ENCODE peak calls at places on chromosome 22, in four cellular contexts. One of them, this sample, is unnamed.
A peak's percentile ranks its signal among the peaks of the same experiment; 100 is the strongest.

GRCh38 chr22:38828191-38828590 is 15.6 kb downstream of the NPTXR start:
- DNase-seq in AG04450: no peak
- DNase-seq in stomach: no peak
- DNase-seq in mammary epithelial cell: no peak
- DNase-seq in this sample: no peak

GRCh38 chr22:40694409-40694808 is 15.1 kb downstream of the MCHR1 start:
- DNase-seq in AG04450: no peak
- DNase-seq in stomach: no peak
- DNase-seq in mammary epithelial cell: no peak
- DNase-seq in this sample: no peak

GRCh38 chr22:40196628-40197027 is 18.9 kb downstream of the TNRC6B start:
- DNase-seq in AG04450: peak; percentile 86
- DNase-seq in stomach: no peak
- DNase-seq in mammary epithelial cell: peak; percentile 92
- DNase-seq in this sample: no peak

GRCh38 chr22:38435010-38435409 is 20.0 kb downstream of the KCNJ4 start:
- DNase-seq in AG04450: no peak
- DNase-seq in stomach: no peak
- DNase-seq in mammary epithelial cell: no peak
- DNase-seq in this sample: no peak

GRCh38 chr22:46754110-46754799 is 8.2 kb upstream of the TBC1D22A start:
- DNase-seq in AG04450: peak; percentile 89
- DNase-seq in stomach: peak; percentile 94
- DNase-seq in mammary epithelial cell: peak; percentile 94
- DNase-seq in this sample: peak; percentile 95

GRCh38 chr22:22110548-22111266 is 128.1 kb upstream of the TOP3B start:
- DNase-seq in AG04450: peak; percentile 26
- DNase-seq in stomach: no peak
- DNase-seq in mammary epithelial cell: peak; percentile 93
- DNase-seq in this sample: no peak

GRCh38 chr22:37843746-37844089 is 416 bp downstream of the ANKRD54 start:
- DNase-seq in AG04450: no peak
- DNase-seq in stomach: no peak
- DNase-seq in mammary epithelial cell: no peak
- DNase-seq in this sample: no peak

GRCh38 chr22:39904864-39905263 is 4.0 kb downstream of the GRAP2 start:
- DNase-seq in AG04450: no peak
- DNase-seq in stomach: no peak
- DNase-seq in mammary epithelial cell: no peak
- DNase-seq in this sample: no peak

GRCh38 chr22:39454385-39454871 is 2.4 kb upstream of the MGAT3 start:
- DNase-seq in AG04450: no peak
- DNase-seq in stomach: peak; percentile 68
- DNase-seq in mammary epithelial cell: no peak
- DNase-seq in this sample: no peak

GRCh38 chr22:42997577-42997976 is 17.4 kb downstream of the PACSIN2 start:
- DNase-seq in AG04450: no peak
- DNase-seq in stomach: no peak
- DNase-seq in mammary epithelial cell: no peak
- DNase-seq in this sample: no peak

GRCh38 chr22:30774566-30774965 is 79.9 kb downstream of the OSBP2 start:
- DNase-seq in AG04450: no peak
- DNase-seq in stomach: no peak
- DNase-seq in mammary epithelial cell: no peak
- DNase-seq in this sample: no peak

GRCh38 chr22:50306753-50307749 is at the start of gene PLXNB2:
- DNase-seq in AG04450: peak; percentile 34
- DNase-seq in stomach: peak; percentile 84
- DNase-seq in mammary epithelial cell: peak; percentile 65
- DNase-seq in this sample: peak; percentile 80

GRCh38 chr22:49934144-49934890 is 15.9 kb downstream of the CRELD2 start:
- DNase-seq in AG04450: no peak
- DNase-seq in stomach: peak; percentile 83
- DNase-seq in mammary epithelial cell: no peak
- DNase-seq in this sample: peak; percentile 80

GRCh38 chr22:28015676-28016601 is 96.9 kb upstream of the PITPNB start:
- DNase-seq in AG04450: no peak
- DNase-seq in stomach: no peak
- DNase-seq in mammary epithelial cell: no peak
- DNase-seq in this sample: no peak

GRCh38 chr22:38218661-38219331 is 17.0 kb downstream of the MAFF start:
- DNase-seq in AG04450: peak; percentile 91
- DNase-seq in stomach: peak; percentile 92
- DNase-seq in mammary epithelial cell: peak; percentile 96
- DNase-seq in this sample: peak; percentile 85

GRCh38 chr22:39910875-39911601 is 10.2 kb downstream of the GRAP2 start:
- DNase-seq in AG04450: no peak
- DNase-seq in stomach: no peak
- DNase-seq in mammary epithelial cell: no peak
- DNase-seq in this sample: no peak

GRCh38 chr22:36386900-36387663 is 685 bp downstream of the MYH9 start:
- DNase-seq in AG04450: no peak
- DNase-seq in stomach: peak; percentile 81
- DNase-seq in mammary epithelial cell: no peak
- DNase-seq in this sample: peak; percentile 81

GRCh38 chr22:19149047-19149883 is 827 bp downstream of the GSC2 start:
- DNase-seq in AG04450: no peak
- DNase-seq in stomach: no peak
- DNase-seq in mammary epithelial cell: peak; percentile 42
- DNase-seq in this sample: no peak

GRCh38 chr22:26610072-26610958 is 7.5 kb downstream of the CRYBB1 start:
- DNase-seq in AG04450: peak; percentile 90
- DNase-seq in stomach: peak; percentile 35
- DNase-seq in mammary epithelial cell: peak; percentile 59
- DNase-seq in this sample: no peak

GRCh38 chr22:26609287-26609686 is 8.5 kb downstream of the CRYBB1 start:
- DNase-seq in AG04450: no peak
- DNase-seq in stomach: no peak
- DNase-seq in mammary epithelial cell: no peak
- DNase-seq in this sample: no peak

GRCh38 chr22:26604368-26604767 is 13.5 kb downstream of the CRYBB1 start:
- DNase-seq in AG04450: no peak
- DNase-seq in stomach: no peak
- DNase-seq in mammary epithelial cell: no peak
- DNase-seq in this sample: no peak

GRCh38 chr22:26608129-26608528 is 9.7 kb downstream of the CRYBB1 start:
- DNase-seq in AG04450: no peak
- DNase-seq in stomach: no peak
- DNase-seq in mammary epithelial cell: no peak
- DNase-seq in this sample: no peak

DNA sequence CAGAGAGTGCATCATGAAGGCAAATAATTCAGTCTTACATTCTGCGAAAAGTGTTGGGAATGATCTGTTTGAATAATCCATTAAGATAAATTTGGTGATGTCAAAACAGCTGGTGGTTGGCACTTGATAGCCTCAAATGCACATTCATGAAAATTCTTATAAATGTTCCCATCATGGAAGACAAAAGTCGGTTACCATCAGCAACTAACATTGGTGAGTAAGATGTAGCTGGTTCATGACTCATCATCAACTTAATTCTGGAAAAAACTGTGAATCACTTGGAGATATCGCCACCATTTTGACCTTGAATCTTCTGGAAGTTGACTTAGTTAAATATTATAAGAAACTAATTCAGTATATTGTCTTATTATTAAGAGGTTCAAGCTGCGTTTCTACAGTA is 11.2 kb downstream of the CRYBB1 start:
- DNase-seq in AG04450: no peak
- DNase-seq in stomach: no peak
- DNase-seq in mammary epithelial cell: peak; percentile 26
- DNase-seq in this sample: no peak
- H3K27ac ChIP-seq in AG04450: no peak overlapping the region
- H3K27ac ChIP-seq in stomach: no peak overlapping the region
- H3K27ac ChIP-seq in mammary epithelial cell: no peak overlapping the region
- H3K27ac ChIP-seq in this sample: no peak overlapping the region

GRCh38 chr22:24184057-24184798 is 2.9 kb downstream of the SUSD2 start:
- DNase-seq in AG04450: no peak
- DNase-seq in stomach: no peak
- DNase-seq in mammary epithelial cell: no peak
- DNase-seq in this sample: no peak

GRCh38 chr22:24185001-24185500 is 3.8 kb downstream of the SUSD2 start:
- DNase-seq in AG04450: no peak
- DNase-seq in stomach: no peak
- DNase-seq in mammary epithelial cell: no peak
- DNase-seq in this sample: no peak

GRCh38 chr22:24181088-24181995 is at the start of gene SUSD2:
- DNase-seq in AG04450: no peak
- DNase-seq in stomach: peak; percentile 60
- DNase-seq in mammary epithelial cell: no peak
- DNase-seq in this sample: no peak

GRCh38 chr22:24181996-24182560 is 791 bp downstream of the SUSD2 start:
- DNase-seq in AG04450: no peak
- DNase-seq in stomach: no peak
- DNase-seq in mammary epithelial cell: no peak
- DNase-seq in this sample: no peak

DNA sequence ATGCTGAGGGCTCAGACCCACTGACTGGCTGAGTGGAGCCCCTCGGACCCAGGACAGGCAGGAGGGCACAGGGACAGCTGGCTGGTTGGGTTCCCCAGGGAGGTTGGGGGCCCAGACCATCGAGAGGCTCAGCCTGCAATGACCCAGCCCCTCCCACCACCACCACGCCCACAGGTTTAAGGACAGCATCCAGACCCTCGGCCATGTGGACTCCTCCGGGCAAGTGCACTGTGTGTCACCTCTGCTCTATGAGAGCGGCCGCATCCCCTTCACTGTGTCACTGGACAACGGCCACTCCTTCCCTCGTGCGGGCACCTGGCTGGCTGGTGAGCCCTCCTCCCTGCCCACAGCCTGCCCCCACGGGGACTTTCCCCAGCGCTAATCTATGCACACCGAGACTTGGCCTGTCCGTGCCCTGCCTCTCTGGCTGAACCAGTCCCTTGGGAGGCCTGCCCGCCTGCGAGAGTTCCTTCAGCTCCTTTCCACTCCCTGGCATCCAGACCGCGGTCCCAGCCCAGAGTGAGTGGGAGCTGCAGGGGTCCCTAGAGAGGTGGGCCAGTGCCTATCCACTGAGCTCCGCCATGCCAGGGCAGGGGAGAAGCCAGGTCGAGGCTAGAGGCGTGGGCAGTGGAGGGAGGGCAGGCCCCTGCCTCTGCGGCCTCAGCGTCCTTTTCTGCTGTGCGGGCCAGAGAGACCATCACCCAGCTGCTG is 2.2 kb downstream of the SUSD2 start:
- DNase-seq in AG04450: no peak
- DNase-seq in stomach: peak; percentile 84
- DNase-seq in mammary epithelial cell: no peak
- DNase-seq in this sample: peak; percentile 53
- H3K4me3 ChIP-seq in AG04450: no peak overlapping the region
- H3K4me3 ChIP-seq in stomach: no peak overlapping the region
- H3K4me3 ChIP-seq in mammary epithelial cell: no peak overlapping the region
- H3K4me3 ChIP-seq in this sample: no peak overlapping the region

DNA sequence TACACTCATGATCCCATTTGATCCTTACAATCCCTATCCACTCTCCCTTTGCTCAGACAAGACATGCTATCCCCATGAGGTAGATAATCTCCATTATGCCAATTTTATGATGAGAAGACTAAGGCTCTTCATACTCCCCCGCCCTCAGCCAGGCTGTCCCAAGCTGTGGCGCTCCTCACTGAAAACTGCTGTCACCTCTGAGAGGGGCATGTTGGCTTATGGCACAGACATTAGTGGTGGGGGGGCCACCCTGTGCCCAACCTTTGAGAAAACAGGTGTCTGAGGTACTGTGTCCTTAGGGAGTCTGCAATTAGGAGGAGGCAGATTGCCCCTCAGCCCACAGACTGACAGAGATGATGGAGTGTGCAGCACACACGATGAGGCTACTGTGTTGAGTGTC is 2.4 kb downstream of the DDTL start:
- DNase-seq in AG04450: no peak
- DNase-seq in stomach: no peak
- DNase-seq in mammary epithelial cell: no peak
- DNase-seq in this sample: no peak
- H3K27ac ChIP-seq in AG04450: no peak overlapping the region
- H3K27ac ChIP-seq in stomach: no peak overlapping the region
- H3K27ac ChIP-seq in mammary epithelial cell: no peak overlapping the region
- H3K27ac ChIP-seq in this sample: no peak overlapping the region

DNA sequence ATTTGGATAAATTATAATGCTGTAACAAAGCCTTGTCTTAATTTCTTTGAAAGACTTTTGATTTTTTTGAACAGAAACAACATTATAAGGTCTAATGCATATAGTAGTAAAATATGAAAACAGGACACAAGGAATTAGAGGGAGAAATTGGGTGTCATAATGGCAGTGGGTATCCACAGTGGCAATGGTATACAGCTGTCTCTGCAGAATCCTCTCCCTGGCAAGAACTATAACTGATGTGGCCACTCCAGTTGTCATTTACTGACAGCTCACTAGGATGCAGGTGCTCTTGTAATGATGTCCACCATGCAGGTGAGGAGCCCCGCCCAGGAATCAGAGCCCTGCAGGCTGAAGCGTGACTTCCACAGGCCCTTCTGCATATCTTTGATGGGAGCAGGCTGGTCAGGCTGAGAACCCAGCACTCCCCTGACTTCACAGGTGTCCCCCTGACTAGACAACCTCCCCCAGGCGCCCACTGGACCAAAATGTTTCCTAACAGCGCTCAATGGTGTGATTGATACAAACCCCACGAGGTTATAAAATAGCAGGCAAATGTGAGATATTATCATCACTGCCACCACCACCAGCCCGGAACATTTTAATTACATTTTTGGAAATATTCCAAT is 32.8 kb upstream of the SERPIND1 start:
- DNase-seq in AG04450: no peak
- DNase-seq in stomach: no peak
- DNase-seq in mammary epithelial cell: no peak
- DNase-seq in this sample: no peak
- H3K4me3 ChIP-seq in AG04450: no peak overlapping the region
- H3K4me3 ChIP-seq in stomach: no peak overlapping the region
- H3K4me3 ChIP-seq in mammary epithelial cell: no peak overlapping the region
- H3K4me3 ChIP-seq in this sample: no peak overlapping the region

GRCh38 chr22:24951942-24952836 is at the start of gene KIAA1671:
- DNase-seq in AG04450: no peak
- DNase-seq in stomach: peak; percentile 91
- DNase-seq in mammary epithelial cell: peak; percentile 78
- DNase-seq in this sample: peak; percentile 85
- H3K27ac ChIP-seq in AG04450: no peak within 1 kb of the TSS
- H3K27ac ChIP-seq in stomach: peak within 1 kb of the TSS; percentile 92
- H3K27ac ChIP-seq in mammary epithelial cell: peak within 1 kb of the TSS; percentile 92
- H3K27ac ChIP-seq in this sample: peak within 1 kb of the TSS; percentile 93

GRCh38 chr22:44352378-44353062 is 39.8 kb upstream of the SHISAL1 start:
- DNase-seq in AG04450: no peak
- DNase-seq in stomach: no peak
- DNase-seq in mammary epithelial cell: no peak
- DNase-seq in this sample: no peak
- H3K4me3 ChIP-seq in AG04450: no peak overlapping the region
- H3K4me3 ChIP-seq in stomach: no peak overlapping the region
- H3K4me3 ChIP-seq in mammary epithelial cell: no peak overlapping the region
- H3K4me3 ChIP-seq in this sample: no peak overlapping the region

This sample was measured in lung.